ENCODE peak calls at places on chromosomes 7 and 10, in four cellular contexts. V is cardiac muscle cell, N is coronary artery, J is fibroblast of lung. B is an unnamed sample.

GRCh38 chr7:7738622-7739021 is 20.2 kb upstream of the RPA3 start:
- DNase-seq in V (no peak), N (no peak), J (no peak), B (no peak)

GRCh38 chr7:116872026-116872425 is 9.6 kb downstream of the CAPZA2 start:
- DNase-seq in J (no peak), N (no peak), V (peak; percentile 28), B (no peak)

GRCh38 chr10:15802375-15802949 is 57.8 kb downstream of the MINDY3 start:
- DNase-seq in V (peak; percentile 17), N (no peak), J (no peak), B (no peak)

GRCh38 chr10:128626397-128627060 is 500.3 kb upstream of the MKI67 start:
- DNase-seq in V (no peak), N (no peak), J (no peak), B (no peak)

GRCh38 chr10:79416578-79417255 is 28.7 kb downstream of the ZCCHC24 start:
- DNase-seq in V (no peak), N (no peak), J (no peak), B (no peak)

GRCh38 chr10:80580811-80581468 is 43.2 kb downstream of the SH2D4B start:
- DNase-seq in J (no peak), N (no peak), V (no peak), B (no peak)

GRCh38 chr10:113754768-113755167 is 3.3 kb downstream of the PLEKHS1 start:
- DNase-seq in V (no peak), N (no peak), J (no peak), B (no peak)

GRCh38 chr10:62638062-62638477 is 166.4 kb upstream of the ADO start:
- DNase-seq in N (no peak), V (peak; percentile 88), J (peak; percentile 57), B (peak; percentile 29)

GRCh38 chr7:155824195-155824915 is 12.1 kb upstream of the SHH start:
- DNase-seq in V (peak; percentile 27), N (no peak), J (peak; percentile 83), B (no peak)

GRCh38 chr7:47008461-47008860 is 573.5 kb downstream of the TNS3 start:
- DNase-seq in J (peak; percentile 10), N (no peak), V (no peak), B (peak; percentile 62)

GRCh38 chr7:40799493-40800406 is 664.9 kb downstream of the SUGCT start:
- DNase-seq in N (no peak), J (no peak), V (no peak), B (no peak)

GRCh38 chr10:133150656-133151055 is 9.4 kb upstream of the KNDC1 start:
- DNase-seq in J (no peak), V (no peak), N (no peak), B (no peak)

GRCh38 chr7:85075864-85076263 is 111.0 kb downstream of the SEMA3D start:
- DNase-seq in N (no peak), J (no peak), V (no peak), B (no peak)

GRCh38 chr10:57707300-57707658 is 560.4 kb downstream of the IPMK start:
- DNase-seq in V (no peak), J (no peak), N (no peak), B (no peak)

GRCh38 chr7:78779788-78780187 is 673.7 kb downstream of the MAGI2 start:
- DNase-seq in J (no peak), V (no peak), N (no peak), B (no peak)

GRCh38 chr7:24948739-24949138 is 31.2 kb downstream of the OSBPL3 start:
- DNase-seq in N (no peak), J (peak; percentile 60), V (no peak), B (no peak)

GRCh38 chr7:108299251-108300014 is 156.8 kb downstream of the NRCAM start:
- DNase-seq in V (peak; percentile 68), N (no peak), J (peak; percentile 85), B (no peak)

GRCh38 chr10:18238875-18239485 is 98.8 kb downstream of the CACNB2 start:
- DNase-seq in N (no peak), J (peak; percentile 52), V (peak; percentile 66), B (peak; percentile 69)

GRCh38 chr10:46077141-46077554 is 31.1 kb upstream of the MSMB start:
- DNase-seq in N (no peak), V (peak; percentile 51), J (no peak), B (peak; percentile 49)

GRCh38 chr10:99926925-99927718 is 82.6 kb downstream of the DNMBP start:
- DNase-seq in J (peak; percentile 74), N (no peak), V (peak; percentile 77), B (peak; percentile 36)

GRCh38 chr7:23863209-23863798 is 153.3 kb downstream of the STK31 start:
- DNase-seq in V (peak; percentile 56), J (peak; percentile 33), N (no peak), B (peak; percentile 18)

GRCh38 chr10:25017247-25017590 is 807 bp downstream of the THNSL1 start:
- DNase-seq in N (no peak), V (peak; percentile 29), J (peak; percentile 29), B (no peak)

GRCh38 chr7:7783001-7783400 is 64.6 kb upstream of the RPA3 start:
- DNase-seq in V (no peak), J (no peak), N (no peak), B (no peak)

GRCh38 chr10:79488303-79488702 is 24.0 kb upstream of the EIF5AL1 start:
- DNase-seq in N (peak; percentile 87), J (peak; percentile 93), V (peak; percentile 95), B (peak; percentile 94)

GRCh38 chr7:117011419-117012260 is 58.3 kb downstream of the ST7 start:
- DNase-seq in N (no peak), V (no peak), J (no peak), B (no peak)

GRCh38 chr10:71439670-71440425 is 43.1 kb downstream of the CDH23 start:
- DNase-seq in J (no peak), V (no peak), N (no peak), B (no peak)

GRCh38 chr7:150978136-150978789 is at the start of gene KCNH2:
- DNase-seq in J (no peak), N (no peak), V (no peak), B (no peak)

GRCh38 chr7:4255336-4255735 is 426.8 kb upstream of the FOXK1 start:
- DNase-seq in J (no peak), V (no peak), N (no peak), B (no peak)

GRCh38 chr10:26439436-26440090 is 1.4 kb downstream of the APBB1IP start:
- DNase-seq in N (no peak), J (no peak), V (no peak), B (peak; percentile 51)

GRCh38 chr10:95758351-95759025 is 2.5 kb downstream of the ENTPD1 start:
- DNase-seq in V (no peak), N (no peak), J (no peak), B (no peak)

GRCh38 chr10:95759233-95759826 is 3.4 kb downstream of the ENTPD1 start:
- DNase-seq in J (no peak), V (no peak), N (no peak), B (no peak)

GRCh38 chr10:95756796-95757657 is 1.1 kb downstream of the ENTPD1 start:
- DNase-seq in J (no peak), N (no peak), V (peak; percentile 13), B (no peak)

GRCh38 chr10:95756061-95756751 is at the start of gene ENTPD1:
- DNase-seq in N (no peak), V (peak; percentile 67), J (no peak), B (no peak)

GRCh38 chr10:95761939-95762492 is 6.1 kb downstream of the ENTPD1 start:
- DNase-seq in J (no peak), V (no peak), N (no peak), B (no peak)
- H3K4me3 ChIP-seq in J (no peak overlapping the region), V (no peak overlapping the region), N (no peak overlapping the region), B (no peak overlapping the region)

GRCh38 chr10:1698185-1698584 is 39.1 kb downstream of the ADARB2 start:
- DNase-seq in J (no peak), N (no peak), V (no peak), B (no peak)
- TF ChIP-seq CTCF in J (no peak), N (no peak), V (no peak), B (no peak)

GRCh38 chr10:116742367-116743265 is at the start of gene HSPA12A:
- DNase-seq in N (peak; percentile 94), V (peak; percentile 88), J (peak; percentile 89), B (peak; percentile 78)
- H3K4me3 ChIP-seq in N (peak within 1 kb of the TSS; percentile 94), V (peak within 1 kb of the TSS; percentile 67), J (peak within 1 kb of the TSS; percentile 73), B (peak within 1 kb of the TSS; percentile 73)

GRCh38 chr7:82359426-82359825 is 84.2 kb downstream of the CACNA2D1 start:
- DNase-seq in J (no peak), V (no peak), N (no peak), B (no peak)
- TF ChIP-seq CTCF in J (no peak), V (no peak), N (no peak), B (no peak)

GRCh38 chr7:83857691-83858090 is 208.8 kb upstream of the SEMA3E start:
- DNase-seq in N (no peak), V (no peak), J (no peak), B (no peak)

GRCh38 chr7:83859827-83860226 is 210.9 kb upstream of the SEMA3E start:
- DNase-seq in V (no peak), N (no peak), J (no peak), B (no peak)

GRCh38 chr7:83852136-83852535 is 203.2 kb upstream of the SEMA3E start:
- DNase-seq in V (no peak), N (no peak), J (peak; percentile 43), B (no peak)

GRCh38 chr7:83851551-83851950 is 202.6 kb upstream of the SEMA3E start:
- DNase-seq in J (no peak), N (no peak), V (no peak), B (no peak)

GRCh38 chr7:83856094-83856493 is 207.2 kb upstream of the SEMA3E start:
- DNase-seq in V (no peak), N (no peak), J (no peak), B (no peak)
- H3K4me3 ChIP-seq in V (no peak overlapping the region), N (no peak overlapping the region), J (no peak overlapping the region), B (no peak overlapping the region)

GRCh38 chr10:3290550-3290949 is 118.0 kb upstream of the PITRM1 start:
- DNase-seq in N (no peak), V (no peak), J (no peak), B (no peak)

GRCh38 chr10:3293536-3294431 is 121.2 kb upstream of the PITRM1 start:
- DNase-seq in V (no peak), J (peak; percentile 67), N (no peak), B (peak; percentile 80)

GRCh38 chr10:3292601-3293000 is 120.0 kb upstream of the PITRM1 start:
- DNase-seq in N (no peak), V (no peak), J (no peak), B (peak; percentile 97)

GRCh38 chr10:3295501-3296005 is 123.0 kb upstream of the PITRM1 start:
- DNase-seq in V (no peak), N (no peak), J (peak; percentile 14), B (no peak)

GRCh38 chr10:3294919-3295318 is 122.3 kb upstream of the PITRM1 start:
- DNase-seq in N (no peak), V (no peak), J (no peak), B (no peak)
- TF ChIP-seq CTCF in N (no peak), V (no peak), J (no peak), B (no peak)